ENCODE peak calls at places on chromosomes 6 and 20, in ten cellular contexts. X is Calu3, B is right atrium auricular region, D is cardiac fibroblast, S is GM12864, T is fibroblast of pulmonary artery, E is B cell, K is body of pancreas, Q is IMR-90, M is ascending aorta. I is an unnamed sample.

GRCh38 chr6:139395371-139395770 is 20.9 kb upstream of the CITED2 start:
- DNase-seq in E (no peak), B (no peak), Q (no peak), D (no peak), S (no peak), X (no peak), M (no peak), K (no peak), T (no peak), I (no peak)

GRCh38 chr6:85865665-85866372 is 223.1 kb upstream of the SYNCRIP start:
- DNase-seq in K (peak), S (no peak), Q (peak), T (peak), X (peak), M (no peak), B (no peak), E (no peak), D (peak), I (no peak)

GRCh38 chr20:48970681-48971370 is 49.3 kb downstream of the ARFGEF2 start:
- DNase-seq in K (no peak), Q (no peak), X (no peak), T (no peak), E (no peak), B (no peak), S (no peak), D (no peak), M (no peak), I (no peak)

GRCh38 chr20:53364617-53365016 is 229.0 kb downstream of the ZNF217 start:
- DNase-seq in S (no peak), M (no peak), D (no peak), T (no peak), E (no peak), X (no peak), K (no peak), Q (no peak), B (no peak), I (no peak)

GRCh38 chr6:167559675-167560479 is 235.0 kb downstream of the TTLL2 start:
- DNase-seq in E (no peak), X (no peak), K (peak), Q (no peak), D (no peak), T (no peak), M (no peak), B (no peak), S (no peak), I (no peak)

GRCh38 chr6:81865712-81866111 is 113.2 kb upstream of the TENT5A start:
- DNase-seq in E (no peak), K (no peak), D (peak), S (no peak), X (no peak), M (no peak), T (peak), Q (peak), B (no peak), I (no peak)

GRCh38 chr20:45330476-45330875 is 17.7 kb downstream of the SDC4 start:
- DNase-seq in X (no peak), S (no peak), B (no peak), Q (no peak), T (no peak), K (no peak), M (no peak), E (no peak), D (no peak), I (no peak)

GRCh38 chr6:136538836-136539235 is 11.4 kb downstream of the MAP7 start:
- DNase-seq in Q (no peak), E (no peak), B (no peak), K (no peak), X (no peak), S (no peak), T (no peak), M (no peak), D (no peak), I (no peak)

GRCh38 chr6:142885182-142885867 is 59.7 kb downstream of the HIVEP2 start:
- DNase-seq in E (peak), D (peak), K (peak), B (no peak), T (peak), Q (peak), M (no peak), S (peak), X (peak), I (peak)

GRCh38 chr20:31661625-31662371 is 24.1 kb downstream of the COX4I2 start:
- DNase-seq in T (peak), M (no peak), D (peak), X (peak), B (peak), S (no peak), E (peak), K (peak), Q (peak), I (peak)
- TF ChIP-seq CTCF in T (peak), M (peak), D (peak), X (peak), B (peak), S (peak), E (peak), K (peak), Q (peak), I (no peak)

GRCh38 chr20:16699287-16699686 is 30.5 kb upstream of the SNRPB2 start:
- DNase-seq in T (no peak), X (no peak), M (no peak), Q (no peak), E (no peak), B (no peak), D (no peak), K (no peak), S (no peak), I (no peak)

GRCh38 chr20:16703570-16703969 is 26.3 kb upstream of the SNRPB2 start:
- DNase-seq in X (no peak), K (no peak), B (no peak), Q (no peak), M (no peak), S (no peak), D (no peak), T (no peak), E (no peak), I (no peak)

GRCh38 chr20:16695633-16696032 is 34.2 kb upstream of the SNRPB2 start:
- DNase-seq in S (no peak), T (no peak), Q (no peak), X (no peak), M (no peak), E (no peak), K (no peak), B (no peak), D (no peak), I (no peak)

DNA sequence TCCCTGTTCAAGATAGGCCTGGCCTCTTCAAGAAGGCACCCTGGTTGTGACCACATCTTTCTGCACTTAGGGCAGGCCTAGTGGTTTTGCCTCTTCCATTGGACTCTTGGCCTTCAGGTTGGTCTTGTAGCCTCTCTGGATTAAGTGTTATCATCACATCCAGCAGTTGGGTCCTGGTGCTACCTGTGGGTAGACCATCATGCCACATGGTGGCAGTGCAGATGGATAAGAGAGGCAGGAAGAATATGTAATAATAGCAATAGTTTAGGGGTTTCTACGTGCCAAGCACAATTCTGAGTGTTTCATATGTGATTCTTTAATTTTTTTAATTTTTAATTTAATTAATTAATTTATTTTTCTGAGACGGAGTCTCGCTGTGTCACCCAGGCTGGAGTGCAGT is 28.5 kb upstream of the SNRPB2 start:
- DNase-seq in M (no peak), S (no peak), Q (no peak), T (peak), B (no peak), X (no peak), E (no peak), K (no peak), D (peak), I (no peak)
- TF ChIP-seq CTCF in M (no peak), S (peak), Q (peak), T (peak), B (no peak), X (no peak), E (no peak), K (no peak), D (no peak), I (no peak)

DNA sequence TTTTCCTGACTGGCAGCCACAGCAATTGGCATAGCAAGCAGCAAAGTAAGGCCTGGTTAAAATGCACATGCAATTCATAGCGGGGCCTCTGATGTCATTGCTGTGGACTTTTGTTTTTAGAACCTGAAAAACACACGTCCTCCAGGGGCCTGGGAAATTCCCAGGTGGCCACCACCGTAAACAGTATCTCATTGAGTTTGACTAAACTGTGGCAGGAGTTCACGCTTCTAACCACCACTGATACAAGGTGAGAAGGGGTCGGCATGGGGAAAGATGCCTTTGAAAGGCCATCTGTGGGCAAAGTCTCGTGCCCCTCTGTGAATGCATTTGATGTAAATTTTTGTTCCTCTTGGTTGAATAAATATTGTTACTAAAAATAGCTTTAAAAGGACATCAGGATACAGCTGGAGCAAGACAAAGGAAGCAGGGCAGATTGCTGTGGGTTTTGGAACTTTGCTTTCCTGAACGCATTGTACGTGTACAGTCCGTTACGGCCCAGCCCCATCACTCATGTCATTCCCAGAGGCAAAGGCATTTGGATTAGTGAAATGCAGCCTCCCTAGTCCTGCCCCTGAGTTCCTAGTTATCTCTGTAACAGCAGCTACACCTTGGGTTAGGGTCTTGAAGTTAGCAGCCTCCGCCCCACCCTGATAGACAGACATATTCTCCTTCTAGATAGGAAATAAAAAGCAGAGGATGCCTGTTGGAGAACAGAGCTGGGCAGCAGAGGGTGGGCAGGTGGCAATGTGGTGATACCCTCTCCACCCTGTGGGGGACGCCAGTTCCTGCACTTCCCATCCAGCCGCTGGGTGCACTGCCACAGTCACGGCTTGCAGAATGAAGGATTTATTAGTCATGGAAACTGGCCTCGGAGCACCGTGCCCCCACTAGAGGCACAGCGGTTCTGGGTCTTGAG is 80.3 kb downstream of the ZDHHC14 start:
- DNase-seq in Q (peak), K (peak), S (peak), B (no peak), X (peak), E (peak), T (peak), D (peak), M (no peak), I (no peak)
- TF ChIP-seq CTCF in Q (peak), K (peak), S (peak), B (peak), X (no peak), E (peak), T (no peak), D (no peak), M (no peak), I (no peak)

DNA sequence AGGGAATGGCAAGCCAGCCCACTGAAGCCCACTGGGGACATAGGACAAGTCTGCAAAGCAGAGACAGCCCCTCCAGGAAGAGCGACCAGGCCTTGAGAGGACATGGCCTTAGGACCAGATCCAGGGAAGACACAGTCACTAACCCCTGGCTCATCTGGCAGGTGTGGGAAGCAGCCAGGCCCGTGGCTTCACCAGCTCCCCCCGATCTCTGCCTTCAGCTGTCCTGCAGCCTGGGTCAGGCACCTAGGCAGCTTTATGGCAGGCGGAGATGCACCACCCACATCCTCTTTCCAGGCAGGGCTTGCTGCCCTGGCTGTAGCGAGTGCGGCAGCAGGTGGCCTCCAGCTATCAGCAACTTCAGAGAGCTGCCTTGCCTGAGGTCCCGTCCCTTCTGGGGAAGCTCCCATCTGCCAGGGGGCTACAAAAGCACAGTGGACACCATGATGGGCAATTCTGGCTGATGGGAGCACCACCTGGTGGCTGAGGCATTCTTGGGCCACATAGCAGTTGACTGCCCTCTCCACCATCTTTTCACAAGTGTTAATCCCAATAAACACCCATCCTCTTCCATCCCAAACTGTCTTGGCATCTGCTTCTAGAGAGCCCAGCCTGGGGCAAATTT is 85.8 kb downstream of the DZANK1 start:
- DNase-seq in S (no peak), Q (no peak), M (no peak), D (no peak), E (no peak), X (no peak), T (no peak), K (no peak), B (peak), I (no peak)
- TF ChIP-seq CTCF in S (peak), Q (no peak), M (no peak), D (no peak), E (no peak), X (no peak), T (no peak), K (no peak), B (no peak), I (no peak)

GRCh38 chr6:27811383-27811782 is 100.8 kb downstream of the OR2B2 start:
- DNase-seq in K (no peak), X (no peak), S (no peak), D (no peak), E (no peak), B (no peak), T (no peak), Q (no peak), M (no peak), I (no peak)

GRCh38 chr6:27810768-27811298 is 101.4 kb downstream of the OR2B2 start:
- DNase-seq in B (no peak), M (no peak), K (no peak), Q (no peak), T (no peak), E (no peak), X (no peak), S (no peak), D (no peak), I (no peak)

GRCh38 chr6:27812078-27812804 is 100.0 kb downstream of the OR2B2 start:
- DNase-seq in D (no peak), B (no peak), Q (no peak), E (no peak), T (no peak), S (no peak), X (no peak), K (no peak), M (no peak), I (no peak)

GRCh38 chr6:27809067-27809938 is 102.9 kb downstream of the OR2B2 start:
- DNase-seq in Q (no peak), K (no peak), B (no peak), T (no peak), D (no peak), S (no peak), M (no peak), X (no peak), E (no peak), I (no peak)

GRCh38 chr6:27809939-27810767 is 102.0 kb downstream of the OR2B2 start:
- DNase-seq in Q (peak), E (peak), T (peak), X (peak), K (peak), M (no peak), S (peak), B (peak), D (peak), I (peak)
- TF ChIP-seq CTCF in Q (peak), E (no peak), T (peak), X (no peak), K (no peak), M (no peak), S (peak), B (peak), D (no peak), I (no peak)

DNA sequence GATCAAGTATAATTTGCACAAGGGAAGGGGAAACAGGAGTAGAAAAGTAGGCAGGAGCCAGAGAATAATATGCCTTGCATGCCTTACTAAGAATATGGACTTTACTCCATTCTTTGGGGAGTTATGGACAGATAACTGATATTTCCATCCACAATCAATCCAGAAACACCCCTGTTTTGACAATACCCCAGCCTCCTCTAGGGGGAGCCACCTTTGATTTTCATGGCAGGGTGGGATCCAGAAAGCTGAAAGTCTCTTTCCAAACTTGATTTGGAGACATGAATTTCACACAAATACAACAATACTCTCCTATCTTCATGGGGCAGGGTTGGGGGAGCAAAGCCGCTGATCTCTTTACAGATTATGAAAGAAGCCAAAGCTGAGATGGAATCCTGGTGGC is 404.1 kb downstream of the FOXA2 start:
- DNase-seq in T (no peak), X (no peak), B (no peak), D (no peak), E (no peak), K (no peak), Q (no peak), S (no peak), M (no peak), I (no peak)
- TF ChIP-seq CTCF in T (no peak), X (no peak), B (no peak), D (no peak), E (no peak), K (no peak), Q (no peak), S (peak), M (no peak), I (no peak)

DNA sequence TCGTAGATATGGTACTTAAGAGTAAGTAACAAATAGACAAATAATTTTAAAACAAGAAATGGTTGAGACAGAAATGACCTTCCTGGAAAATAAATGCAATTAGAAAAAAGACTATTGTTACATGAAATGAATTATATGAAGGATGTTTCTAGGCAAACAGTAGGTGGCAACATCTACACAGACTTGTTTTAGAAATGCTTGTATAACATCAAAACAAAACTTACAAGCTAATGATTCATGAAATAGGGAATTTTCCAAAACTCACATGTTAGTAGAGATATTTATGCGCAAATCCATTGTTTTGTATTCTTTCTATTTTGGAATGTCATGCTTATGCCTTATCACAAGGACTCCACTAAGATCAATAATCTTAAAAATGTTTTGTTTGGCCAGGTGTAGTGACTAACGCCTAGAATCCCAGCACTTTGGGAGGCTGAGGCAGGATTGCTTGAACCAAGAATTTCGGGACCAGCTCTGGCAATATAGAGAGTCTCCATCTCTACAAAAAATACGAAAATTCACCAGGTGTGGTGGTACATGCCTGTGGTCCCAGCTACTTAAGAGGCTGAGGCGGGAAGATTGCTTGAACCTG is 32.3 kb upstream of the LGSN start:
- DNase-seq in E (peak), K (no peak), D (peak), S (peak), Q (peak), M (no peak), B (no peak), T (peak), X (no peak), I (no peak)
- TF ChIP-seq CTCF in E (peak), K (peak), D (peak), S (peak), Q (peak), M (no peak), B (peak), T (peak), X (no peak), I (no peak)

GRCh38 chr6:99846021-99846420 is 148.0 kb downstream of the MCHR2 start:
- DNase-seq in E (no peak), B (no peak), D (no peak), X (no peak), S (no peak), T (no peak), M (no peak), K (no peak), Q (no peak), I (no peak)

GRCh38 chr6:99852031-99852430 is 142.0 kb downstream of the MCHR2 start:
- DNase-seq in S (no peak), T (no peak), D (no peak), Q (no peak), B (no peak), K (no peak), M (no peak), X (no peak), E (no peak), I (no peak)

DNA sequence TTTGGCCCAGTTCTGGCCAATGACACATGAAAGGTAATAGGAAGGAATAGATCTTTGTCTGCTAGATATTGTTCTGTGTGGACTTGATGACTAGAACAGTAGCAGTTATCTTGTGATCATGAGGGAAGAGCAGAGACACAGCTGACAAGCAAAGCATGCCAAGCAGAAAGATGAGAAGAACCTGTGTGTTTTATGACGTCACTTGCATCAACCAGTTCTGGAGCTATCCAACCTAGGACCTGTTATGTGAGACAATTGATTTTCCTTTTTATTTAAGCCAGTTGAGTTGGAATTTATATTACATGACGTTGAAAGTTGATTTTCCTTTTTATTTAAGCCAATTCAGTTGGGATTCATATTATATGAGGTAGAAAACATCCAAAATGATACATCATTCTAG is 143.2 kb downstream of the MCHR2 start:
- DNase-seq in B (no peak), X (no peak), S (no peak), Q (no peak), M (no peak), T (no peak), K (no peak), D (no peak), E (no peak), I (no peak)
- TF ChIP-seq CTCF in B (no peak), X (no peak), S (no peak), Q (no peak), M (no peak), T (no peak), K (no peak), D (no peak), E (no peak), I (no peak)